ENCODE peak calls at places on chromosome X, in four cellular contexts. H, O, N and C are unnamed samples.

GRCh38 chrX:139204903-139205667 is 325.5 kb upstream of the F9 start:
- DNase-seq in H (no peak), O (peak), N (no peak), C (no peak)

GRCh38 chrX:1035206-1035605 is 177.2 kb downstream of the CRLF2 start:
- DNase-seq in H (no peak), O (no peak), N (no peak), C (no peak)

GRCh38 chrX:15055146-15055930 is 182.1 kb downstream of the MOSPD2 start:
- DNase-seq in H (peak), O (no peak), N (no peak), C (no peak)

GRCh38 chrX:21374163-21374993 is at the start of gene CNKSR2:
- DNase-seq in H (peak), O (no peak), N (no peak), C (peak)

GRCh38 chrX:50594788-50595187 is 124.2 kb upstream of the DGKK start:
- DNase-seq in H (no peak), O (no peak), N (no peak), C (peak)

GRCh38 chrX:128051526-128051925 is 677 bp downstream of the ACTRT1 start:
- DNase-seq in H (no peak), O (no peak), N (no peak), C (no peak)

GRCh38 chrX:37860731-37861130 is 13.4 kb upstream of the DYNLT3 start:
- DNase-seq in H (no peak), O (no peak), N (no peak), C (no peak)

GRCh38 chrX:53831662-53832635 is 145.4 kb upstream of the HUWE1 start:
- DNase-seq in H (peak), O (peak), N (peak), C (peak)

GRCh38 chrX:13888284-13888683 is 71.4 kb upstream of the GPM6B start:
- DNase-seq in H (no peak), O (no peak), N (no peak), C (no peak)

GRCh38 chrX:119398974-119399771 is at the start of gene SLC25A43:
- DNase-seq in H (no peak), O (peak), N (no peak), C (no peak)

GRCh38 chrX:53160297-53160983 is 64.6 kb downstream of the KDM5C start:
- DNase-seq in H (no peak), O (no peak), N (no peak), C (no peak)

GRCh38 chrX:153885968-153886903 is at the start of gene L1CAM:
- DNase-seq in H (no peak), O (peak), N (no peak), C (no peak)

GRCh38 chrX:43836435-43837184 is 45.6 kb downstream of the MAOB start:
- DNase-seq in H (peak), O (peak), N (no peak), C (no peak)

GRCh38 chrX:70454441-70455365 is 10.1 kb downstream of the DLG3 start:
- DNase-seq in H (peak), O (peak), N (no peak), C (peak)

GRCh38 chrX:36957425-36958328 is 50.5 kb upstream of the FAM47C start:
- DNase-seq in H (no peak), O (no peak), N (no peak), C (no peak)

GRCh38 chrX:70970482-70970999 is 39.6 kb upstream of the SLC7A3 start:
- DNase-seq in H (peak), O (peak), N (no peak), C (no peak)

GRCh38 chrX:14694631-14695030 is 165.3 kb downstream of the GLRA2 start:
- DNase-seq in H (peak), O (no peak), N (no peak), C (no peak)

GRCh38 chrX:1212532-1212931 is at the start of gene CRLF2:
- DNase-seq in H (no peak), O (no peak), N (peak), C (no peak)

GRCh38 chrX:153874366-153875125 is 11.4 kb downstream of the L1CAM start:
- DNase-seq in H (no peak), O (no peak), N (no peak), C (no peak)

GRCh38 chrX:34578237-34578636 is 78.8 kb downstream of the TMEM47 start:
- DNase-seq in H (peak), O (no peak), N (no peak), C (no peak)

GRCh38 chrX:11628399-11628798 is 37.3 kb downstream of the ARHGAP6 start:
- DNase-seq in H (no peak), O (no peak), N (no peak), C (no peak)

DNA sequence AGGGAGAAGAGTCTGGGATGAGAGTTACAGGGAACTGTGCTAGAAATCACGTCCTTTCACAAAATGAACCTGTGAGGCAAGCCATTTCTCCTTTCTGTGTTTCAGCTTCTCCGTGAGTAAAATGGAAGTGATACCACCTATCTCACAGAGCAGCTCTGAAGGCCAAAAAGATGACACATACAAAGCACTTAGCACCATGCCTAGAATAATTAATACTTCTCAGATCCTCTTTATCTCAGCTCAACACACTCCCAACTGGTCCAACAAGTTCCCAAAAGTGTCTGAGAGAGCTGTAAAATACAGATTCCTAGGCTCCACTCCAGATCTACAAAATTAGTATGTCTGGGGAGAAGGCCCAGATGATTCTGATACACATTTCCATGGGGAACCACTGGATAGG is 38.3 kb downstream of the LHFPL1 start:
- DNase-seq in H (no peak), O (no peak), N (no peak), C (no peak)
- TF ChIP-seq CHD1 in H (no peak), O (no peak), N (no peak), C (no peak)

GRCh38 chrX:39871648-39872047 is 226.1 kb downstream of the BCOR start:
- DNase-seq in H (no peak), O (no peak), N (no peak), C (no peak)

GRCh38 chrX:39869846-39870601 is 227.7 kb downstream of the BCOR start:
- DNase-seq in H (peak), O (peak), N (no peak), C (no peak)

GRCh38 chrX:39862958-39863357 is 234.8 kb downstream of the BCOR start:
- DNase-seq in H (no peak), O (no peak), N (no peak), C (no peak)

DNA sequence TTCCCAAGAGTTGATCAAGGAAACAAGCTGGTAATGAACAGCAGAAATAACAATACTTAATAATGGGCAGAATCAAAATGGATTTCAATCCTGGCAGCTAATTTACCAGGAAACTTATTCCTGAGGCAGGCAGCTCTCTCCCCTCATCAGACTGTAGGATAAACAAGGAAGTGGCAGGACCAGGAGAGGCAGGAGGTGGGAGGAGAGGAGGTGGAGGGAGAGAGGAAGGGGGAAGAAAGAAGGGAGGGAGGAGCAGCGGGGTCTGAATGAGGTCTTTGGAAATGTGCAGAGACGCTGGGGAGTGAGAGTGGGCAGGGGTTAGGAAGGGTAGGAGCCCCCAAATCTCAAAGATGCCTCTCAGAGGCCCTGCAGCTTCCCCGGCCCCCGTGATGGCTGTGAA is 231.5 kb downstream of the BCOR start:
- DNase-seq in H (no peak), O (no peak), N (no peak), C (no peak)
- TF ChIP-seq CHD1 in H (no peak), O (no peak), N (no peak), C (no peak)

GRCh38 chrX:68490644-68491043 is 8.2 kb upstream of the YIPF6 start:
- DNase-seq in H (peak), O (peak), N (no peak), C (no peak)
- TF ChIP-seq CHD1 in H (no peak), O (no peak), N (no peak), C (no peak)

DNA sequence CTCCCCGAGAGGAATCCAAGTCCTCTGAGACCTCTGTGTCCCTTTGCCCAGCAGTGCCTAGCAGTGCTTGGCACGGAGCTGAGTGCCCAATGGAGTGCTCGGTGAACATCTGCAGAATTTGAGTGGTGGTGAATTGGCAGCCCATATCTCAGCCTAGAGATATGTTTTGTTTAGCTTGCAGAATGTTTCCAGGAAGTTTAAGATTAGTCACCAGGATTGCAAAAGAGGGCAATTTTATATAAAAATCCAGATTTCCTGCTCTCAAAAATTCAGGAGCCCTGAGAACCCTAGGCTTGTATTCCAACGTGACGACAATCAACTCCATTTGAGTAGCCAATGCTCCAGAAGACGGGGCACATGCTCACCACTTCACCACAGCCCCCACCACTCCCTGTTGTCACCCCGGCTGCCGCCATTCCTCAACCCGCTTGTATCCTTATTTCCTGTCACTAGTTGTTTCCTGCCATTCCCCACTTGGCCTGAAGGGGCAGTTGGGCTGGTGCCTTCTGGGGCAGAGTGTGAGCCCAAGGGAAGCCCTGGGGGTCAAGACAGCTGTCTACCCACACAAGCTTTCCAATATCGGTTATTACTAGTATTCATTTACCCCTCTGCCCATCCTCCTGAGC is 116.9 kb downstream of the EFNB1 start:
- DNase-seq in H (peak), O (peak), N (no peak), C (no peak)
- TF ChIP-seq CHD1 in H (no peak), O (no peak), N (no peak), C (no peak)

DNA sequence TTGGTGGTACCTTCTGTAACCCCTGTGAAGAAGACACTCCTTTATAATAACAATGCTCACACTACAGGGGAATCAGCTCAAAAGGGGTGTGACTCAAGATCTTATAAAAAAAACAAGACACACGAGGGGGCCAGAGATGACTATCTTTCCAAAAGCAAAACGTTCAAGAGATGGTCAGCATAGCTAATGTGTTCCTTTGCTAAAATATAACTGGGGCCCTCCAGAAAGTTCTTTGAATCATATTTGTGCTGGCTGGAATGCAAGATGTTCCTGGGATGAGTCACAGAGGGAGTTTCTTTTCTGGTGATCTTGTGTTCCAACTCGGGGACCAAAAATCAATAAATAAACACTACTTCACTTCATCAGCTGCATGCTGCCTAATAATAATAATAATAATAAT is 46.5 kb downstream of the RAI2 start:
- DNase-seq in H (peak), O (no peak), N (no peak), C (no peak)
- TF ChIP-seq CHD1 in H (no peak), O (no peak), N (no peak), C (no peak)